ENCODE peak calls at places on chromosomes 4 and X, in nine cellular contexts. One of them, this sample, is unnamed.
A peak's percentile ranks its signal among the peaks of the same experiment; 100 is the strongest.

GRCh38 chr4:100340534-100341364 is 150.5 kb upstream of the DDIT4L start:
- DNase-seq in CD8-positive, alpha-beta memory T cell: no peak
- DNase-seq in activated CD4-positive, alpha-beta T cell treated with anti-CD3 and anti-CD28 coated beads, Interleukin-2, amount 10 ng/mL, durations not matched to agents 7 days and 5 days: no peak
- DNase-seq in dorsolateral prefrontal cortex: no peak
- DNase-seq in activated T-cell treated with anti-CD3 and anti-CD28 coated beads, Interleukin-2, amount 50 U/mL, for 4 hours: no peak
- DNase-seq in AML-193: no peak
- DNase-seq in adrenal gland: no peak
- DNase-seq in cardiac fibroblast: peak; percentile 61
- DNase-seq in left ventricle myocardium inferior: no peak
- DNase-seq in this sample: no peak

GRCh38 chrX:20333672-20334071 is 67.0 kb upstream of the RPS6KA3 start:
- DNase-seq in adrenal gland: no peak
- DNase-seq in dorsolateral prefrontal cortex: no peak
- DNase-seq in AML-193: no peak
- DNase-seq in activated CD4-positive, alpha-beta T cell treated with anti-CD3 and anti-CD28 coated beads, Interleukin-2, amount 10 ng/mL, durations not matched to agents 7 days and 5 days: no peak
- DNase-seq in CD8-positive, alpha-beta memory T cell: no peak
- DNase-seq in cardiac fibroblast: no peak
- DNase-seq in left ventricle myocardium inferior: no peak
- DNase-seq in activated T-cell treated with anti-CD3 and anti-CD28 coated beads, Interleukin-2, amount 50 U/mL, for 4 hours: no peak
- DNase-seq in this sample: no peak

GRCh38 chr4:83208776-83209365 is 75.7 kb downstream of the COQ2 start:
- DNase-seq in dorsolateral prefrontal cortex: no peak
- DNase-seq in AML-193: no peak
- DNase-seq in left ventricle myocardium inferior: no peak
- DNase-seq in activated CD4-positive, alpha-beta T cell treated with anti-CD3 and anti-CD28 coated beads, Interleukin-2, amount 10 ng/mL, durations not matched to agents 7 days and 5 days: no peak
- DNase-seq in adrenal gland: no peak
- DNase-seq in activated T-cell treated with anti-CD3 and anti-CD28 coated beads, Interleukin-2, amount 50 U/mL, for 4 hours: no peak
- DNase-seq in CD8-positive, alpha-beta memory T cell: no peak
- DNase-seq in cardiac fibroblast: peak; percentile 53
- DNase-seq in this sample: no peak

GRCh38 chr4:125979868-125980412 is 665.2 kb downstream of the FAT4 start:
- DNase-seq in AML-193: no peak
- DNase-seq in left ventricle myocardium inferior: no peak
- DNase-seq in activated CD4-positive, alpha-beta T cell treated with anti-CD3 and anti-CD28 coated beads, Interleukin-2, amount 10 ng/mL, durations not matched to agents 7 days and 5 days: no peak
- DNase-seq in cardiac fibroblast: no peak
- DNase-seq in activated T-cell treated with anti-CD3 and anti-CD28 coated beads, Interleukin-2, amount 50 U/mL, for 4 hours: no peak
- DNase-seq in dorsolateral prefrontal cortex: no peak
- DNase-seq in CD8-positive, alpha-beta memory T cell: no peak
- DNase-seq in adrenal gland: no peak
- DNase-seq in this sample: no peak

GRCh38 chrX:25004485-25005032 is 11.2 kb downstream of the ARX start:
- DNase-seq in left ventricle myocardium inferior: no peak
- DNase-seq in dorsolateral prefrontal cortex: no peak
- DNase-seq in AML-193: no peak
- DNase-seq in activated CD4-positive, alpha-beta T cell treated with anti-CD3 and anti-CD28 coated beads, Interleukin-2, amount 10 ng/mL, durations not matched to agents 7 days and 5 days: no peak
- DNase-seq in CD8-positive, alpha-beta memory T cell: no peak
- DNase-seq in activated T-cell treated with anti-CD3 and anti-CD28 coated beads, Interleukin-2, amount 50 U/mL, for 4 hours: no peak
- DNase-seq in cardiac fibroblast: no peak
- DNase-seq in adrenal gland: no peak
- DNase-seq in this sample: no peak

GRCh38 chrX:134669378-134670098 is 11.3 kb upstream of the PLAC1 start:
- DNase-seq in left ventricle myocardium inferior: peak; percentile 19
- DNase-seq in adrenal gland: peak; percentile 13
- DNase-seq in cardiac fibroblast: peak; percentile 94
- DNase-seq in AML-193: no peak
- DNase-seq in activated CD4-positive, alpha-beta T cell treated with anti-CD3 and anti-CD28 coated beads, Interleukin-2, amount 10 ng/mL, durations not matched to agents 7 days and 5 days: no peak
- DNase-seq in CD8-positive, alpha-beta memory T cell: no peak
- DNase-seq in activated T-cell treated with anti-CD3 and anti-CD28 coated beads, Interleukin-2, amount 50 U/mL, for 4 hours: no peak
- DNase-seq in dorsolateral prefrontal cortex: no peak
- DNase-seq in this sample: no peak

GRCh38 chr4:93710847-93711430 is 117.6 kb upstream of the ATOH1 start:
- DNase-seq in left ventricle myocardium inferior: no peak
- DNase-seq in CD8-positive, alpha-beta memory T cell: no peak
- DNase-seq in adrenal gland: no peak
- DNase-seq in activated CD4-positive, alpha-beta T cell treated with anti-CD3 and anti-CD28 coated beads, Interleukin-2, amount 10 ng/mL, durations not matched to agents 7 days and 5 days: no peak
- DNase-seq in dorsolateral prefrontal cortex: no peak
- DNase-seq in activated T-cell treated with anti-CD3 and anti-CD28 coated beads, Interleukin-2, amount 50 U/mL, for 4 hours: no peak
- DNase-seq in AML-193: no peak
- DNase-seq in cardiac fibroblast: no peak
- DNase-seq in this sample: no peak

GRCh38 chr4:103012085-103012484 is 7.4 kb downstream of the SLC9B1 start:
- DNase-seq in dorsolateral prefrontal cortex: no peak
- DNase-seq in left ventricle myocardium inferior: no peak
- DNase-seq in AML-193: no peak
- DNase-seq in adrenal gland: peak; percentile 31
- DNase-seq in activated CD4-positive, alpha-beta T cell treated with anti-CD3 and anti-CD28 coated beads, Interleukin-2, amount 10 ng/mL, durations not matched to agents 7 days and 5 days: no peak
- DNase-seq in cardiac fibroblast: peak; percentile 73
- DNase-seq in activated T-cell treated with anti-CD3 and anti-CD28 coated beads, Interleukin-2, amount 50 U/mL, for 4 hours: no peak
- DNase-seq in CD8-positive, alpha-beta memory T cell: no peak
- DNase-seq in this sample: no peak

GRCh38 chr4:81504685-81505598 is 33.2 kb upstream of the RASGEF1B start:
- DNase-seq in left ventricle myocardium inferior: peak; percentile 65
- DNase-seq in dorsolateral prefrontal cortex: no peak
- DNase-seq in cardiac fibroblast: no peak
- DNase-seq in activated T-cell treated with anti-CD3 and anti-CD28 coated beads, Interleukin-2, amount 50 U/mL, for 4 hours: peak; percentile 56
- DNase-seq in activated CD4-positive, alpha-beta T cell treated with anti-CD3 and anti-CD28 coated beads, Interleukin-2, amount 10 ng/mL, durations not matched to agents 7 days and 5 days: peak; percentile 70
- DNase-seq in CD8-positive, alpha-beta memory T cell: peak; percentile 48
- DNase-seq in AML-193: peak; percentile 35
- DNase-seq in adrenal gland: peak; percentile 78
- DNase-seq in this sample: peak; percentile 35

GRCh38 chr4:116705466-116705865 is 379.9 kb downstream of the TRAM1L1 start:
- DNase-seq in dorsolateral prefrontal cortex: no peak
- DNase-seq in cardiac fibroblast: no peak
- DNase-seq in adrenal gland: no peak
- DNase-seq in activated T-cell treated with anti-CD3 and anti-CD28 coated beads, Interleukin-2, amount 50 U/mL, for 4 hours: no peak
- DNase-seq in AML-193: no peak
- DNase-seq in CD8-positive, alpha-beta memory T cell: no peak
- DNase-seq in left ventricle myocardium inferior: no peak
- DNase-seq in activated CD4-positive, alpha-beta T cell treated with anti-CD3 and anti-CD28 coated beads, Interleukin-2, amount 10 ng/mL, durations not matched to agents 7 days and 5 days: no peak
- DNase-seq in this sample: peak; percentile 0

GRCh38 chr4:139229534-139230039 is 50.4 kb downstream of the MGARP start:
- DNase-seq in activated CD4-positive, alpha-beta T cell treated with anti-CD3 and anti-CD28 coated beads, Interleukin-2, amount 10 ng/mL, durations not matched to agents 7 days and 5 days: peak; percentile 42
- DNase-seq in adrenal gland: no peak
- DNase-seq in left ventricle myocardium inferior: no peak
- DNase-seq in activated T-cell treated with anti-CD3 and anti-CD28 coated beads, Interleukin-2, amount 50 U/mL, for 4 hours: no peak
- DNase-seq in AML-193: peak; percentile 69
- DNase-seq in cardiac fibroblast: peak; percentile 82
- DNase-seq in CD8-positive, alpha-beta memory T cell: peak; percentile 34
- DNase-seq in dorsolateral prefrontal cortex: no peak
- DNase-seq in this sample: no peak

GRCh38 chr4:68904786-68905185 is 46.8 kb downstream of the UGT2A3 start:
- DNase-seq in CD8-positive, alpha-beta memory T cell: no peak
- DNase-seq in adrenal gland: no peak
- DNase-seq in dorsolateral prefrontal cortex: no peak
- DNase-seq in left ventricle myocardium inferior: no peak
- DNase-seq in AML-193: no peak
- DNase-seq in activated T-cell treated with anti-CD3 and anti-CD28 coated beads, Interleukin-2, amount 50 U/mL, for 4 hours: no peak
- DNase-seq in activated CD4-positive, alpha-beta T cell treated with anti-CD3 and anti-CD28 coated beads, Interleukin-2, amount 10 ng/mL, durations not matched to agents 7 days and 5 days: no peak
- DNase-seq in cardiac fibroblast: no peak
- DNase-seq in this sample: no peak

GRCh38 chrX:68929332-68930150 is 100.7 kb downstream of the EFNB1 start:
- DNase-seq in adrenal gland: peak; percentile 71
- DNase-seq in activated CD4-positive, alpha-beta T cell treated with anti-CD3 and anti-CD28 coated beads, Interleukin-2, amount 10 ng/mL, durations not matched to agents 7 days and 5 days: no peak
- DNase-seq in AML-193: no peak
- DNase-seq in left ventricle myocardium inferior: peak; percentile 19
- DNase-seq in dorsolateral prefrontal cortex: no peak
- DNase-seq in CD8-positive, alpha-beta memory T cell: no peak
- DNase-seq in cardiac fibroblast: peak; percentile 78
- DNase-seq in activated T-cell treated with anti-CD3 and anti-CD28 coated beads, Interleukin-2, amount 50 U/mL, for 4 hours: no peak
- DNase-seq in this sample: no peak

GRCh38 chrX:46796574-46797191 is 37.8 kb upstream of the SLC9A7 start:
- DNase-seq in AML-193: peak; percentile 58
- DNase-seq in adrenal gland: peak; percentile 83
- DNase-seq in activated CD4-positive, alpha-beta T cell treated with anti-CD3 and anti-CD28 coated beads, Interleukin-2, amount 10 ng/mL, durations not matched to agents 7 days and 5 days: peak; percentile 72
- DNase-seq in activated T-cell treated with anti-CD3 and anti-CD28 coated beads, Interleukin-2, amount 50 U/mL, for 4 hours: peak; percentile 62
- DNase-seq in left ventricle myocardium inferior: peak; percentile 69
- DNase-seq in CD8-positive, alpha-beta memory T cell: peak; percentile 39
- DNase-seq in dorsolateral prefrontal cortex: peak; percentile 85
- DNase-seq in cardiac fibroblast: peak; percentile 77
- DNase-seq in this sample: peak; percentile 51

GRCh38 chr4:177484613-177485021 is 42.4 kb upstream of the AGA start:
- DNase-seq in left ventricle myocardium inferior: no peak
- DNase-seq in activated CD4-positive, alpha-beta T cell treated with anti-CD3 and anti-CD28 coated beads, Interleukin-2, amount 10 ng/mL, durations not matched to agents 7 days and 5 days: no peak
- DNase-seq in AML-193: no peak
- DNase-seq in adrenal gland: no peak
- DNase-seq in activated T-cell treated with anti-CD3 and anti-CD28 coated beads, Interleukin-2, amount 50 U/mL, for 4 hours: no peak
- DNase-seq in CD8-positive, alpha-beta memory T cell: no peak
- DNase-seq in dorsolateral prefrontal cortex: no peak
- DNase-seq in cardiac fibroblast: peak; percentile 96
- DNase-seq in this sample: no peak

GRCh38 chrX:69045616-69046345 is 119.5 kb downstream of the PJA1 start:
- DNase-seq in left ventricle myocardium inferior: no peak
- DNase-seq in dorsolateral prefrontal cortex: no peak
- DNase-seq in CD8-positive, alpha-beta memory T cell: no peak
- DNase-seq in activated T-cell treated with anti-CD3 and anti-CD28 coated beads, Interleukin-2, amount 50 U/mL, for 4 hours: no peak
- DNase-seq in AML-193: no peak
- DNase-seq in cardiac fibroblast: no peak
- DNase-seq in activated CD4-positive, alpha-beta T cell treated with anti-CD3 and anti-CD28 coated beads, Interleukin-2, amount 10 ng/mL, durations not matched to agents 7 days and 5 days: no peak
- DNase-seq in adrenal gland: no peak
- DNase-seq in this sample: no peak

GRCh38 chr4:24775209-24775608 is 20.2 kb upstream of the SOD3 start:
- DNase-seq in AML-193: no peak
- DNase-seq in dorsolateral prefrontal cortex: no peak
- DNase-seq in adrenal gland: no peak
- DNase-seq in left ventricle myocardium inferior: no peak
- DNase-seq in activated CD4-positive, alpha-beta T cell treated with anti-CD3 and anti-CD28 coated beads, Interleukin-2, amount 10 ng/mL, durations not matched to agents 7 days and 5 days: no peak
- DNase-seq in CD8-positive, alpha-beta memory T cell: no peak
- DNase-seq in activated T-cell treated with anti-CD3 and anti-CD28 coated beads, Interleukin-2, amount 50 U/mL, for 4 hours: no peak
- DNase-seq in cardiac fibroblast: peak; percentile 29
- DNase-seq in this sample: no peak

GRCh38 chr4:134627386-134627785 is 425.8 kb upstream of the PABPC4L start:
- DNase-seq in AML-193: no peak
- DNase-seq in adrenal gland: no peak
- DNase-seq in CD8-positive, alpha-beta memory T cell: no peak
- DNase-seq in activated CD4-positive, alpha-beta T cell treated with anti-CD3 and anti-CD28 coated beads, Interleukin-2, amount 10 ng/mL, durations not matched to agents 7 days and 5 days: no peak
- DNase-seq in activated T-cell treated with anti-CD3 and anti-CD28 coated beads, Interleukin-2, amount 50 U/mL, for 4 hours: no peak
- DNase-seq in left ventricle myocardium inferior: no peak
- DNase-seq in dorsolateral prefrontal cortex: no peak
- DNase-seq in cardiac fibroblast: no peak
- DNase-seq in this sample: no peak

GRCh38 chr4:34732170-34732569 is 1512.1 kb downstream of the ARAP2 start:
- DNase-seq in adrenal gland: no peak
- DNase-seq in AML-193: no peak
- DNase-seq in activated T-cell treated with anti-CD3 and anti-CD28 coated beads, Interleukin-2, amount 50 U/mL, for 4 hours: no peak
- DNase-seq in CD8-positive, alpha-beta memory T cell: no peak
- DNase-seq in activated CD4-positive, alpha-beta T cell treated with anti-CD3 and anti-CD28 coated beads, Interleukin-2, amount 10 ng/mL, durations not matched to agents 7 days and 5 days: no peak
- DNase-seq in left ventricle myocardium inferior: no peak
- DNase-seq in dorsolateral prefrontal cortex: no peak
- DNase-seq in cardiac fibroblast: no peak
- DNase-seq in this sample: no peak

GRCh38 chr4:10108391-10108790 is 8.2 kb downstream of the WDR1 start:
- DNase-seq in cardiac fibroblast: no peak
- DNase-seq in adrenal gland: no peak
- DNase-seq in activated T-cell treated with anti-CD3 and anti-CD28 coated beads, Interleukin-2, amount 50 U/mL, for 4 hours: no peak
- DNase-seq in left ventricle myocardium inferior: no peak
- DNase-seq in CD8-positive, alpha-beta memory T cell: no peak
- DNase-seq in activated CD4-positive, alpha-beta T cell treated with anti-CD3 and anti-CD28 coated beads, Interleukin-2, amount 10 ng/mL, durations not matched to agents 7 days and 5 days: no peak
- DNase-seq in dorsolateral prefrontal cortex: no peak
- DNase-seq in AML-193: no peak
- DNase-seq in this sample: no peak

GRCh38 chrX:45602151-45602550 is 401.5 kb upstream of the DIPK2B start:
- DNase-seq in left ventricle myocardium inferior: no peak
- DNase-seq in cardiac fibroblast: peak; percentile 50
- DNase-seq in adrenal gland: no peak
- DNase-seq in dorsolateral prefrontal cortex: no peak
- DNase-seq in CD8-positive, alpha-beta memory T cell: no peak
- DNase-seq in activated T-cell treated with anti-CD3 and anti-CD28 coated beads, Interleukin-2, amount 50 U/mL, for 4 hours: no peak
- DNase-seq in activated CD4-positive, alpha-beta T cell treated with anti-CD3 and anti-CD28 coated beads, Interleukin-2, amount 10 ng/mL, durations not matched to agents 7 days and 5 days: no peak
- DNase-seq in AML-193: no peak
- DNase-seq in this sample: no peak

GRCh38 chr4:145739840-145740239 is 59.9 kb downstream of the C4orf51 start:
- DNase-seq in AML-193: no peak
- DNase-seq in activated CD4-positive, alpha-beta T cell treated with anti-CD3 and anti-CD28 coated beads, Interleukin-2, amount 10 ng/mL, durations not matched to agents 7 days and 5 days: no peak
- DNase-seq in dorsolateral prefrontal cortex: no peak
- DNase-seq in CD8-positive, alpha-beta memory T cell: no peak
- DNase-seq in adrenal gland: no peak
- DNase-seq in left ventricle myocardium inferior: no peak
- DNase-seq in cardiac fibroblast: peak; percentile 45
- DNase-seq in activated T-cell treated with anti-CD3 and anti-CD28 coated beads, Interleukin-2, amount 50 U/mL, for 4 hours: no peak
- DNase-seq in this sample: no peak

GRCh38 chr4:89283226-89283974 is 24.2 kb downstream of the GPRIN3 start:
- DNase-seq in activated T-cell treated with anti-CD3 and anti-CD28 coated beads, Interleukin-2, amount 50 U/mL, for 4 hours: no peak
- DNase-seq in activated CD4-positive, alpha-beta T cell treated with anti-CD3 and anti-CD28 coated beads, Interleukin-2, amount 10 ng/mL, durations not matched to agents 7 days and 5 days: peak; percentile 43
- DNase-seq in adrenal gland: no peak
- DNase-seq in cardiac fibroblast: peak; percentile 65
- DNase-seq in left ventricle myocardium inferior: no peak
- DNase-seq in CD8-positive, alpha-beta memory T cell: peak; percentile 85
- DNase-seq in dorsolateral prefrontal cortex: no peak
- DNase-seq in AML-193: no peak
- DNase-seq in this sample: no peak

GRCh38 chr4:39655866-39656265 is 17.2 kb upstream of the SMIM14 start:
- DNase-seq in left ventricle myocardium inferior: no peak
- DNase-seq in activated CD4-positive, alpha-beta T cell treated with anti-CD3 and anti-CD28 coated beads, Interleukin-2, amount 10 ng/mL, durations not matched to agents 7 days and 5 days: no peak
- DNase-seq in AML-193: no peak
- DNase-seq in activated T-cell treated with anti-CD3 and anti-CD28 coated beads, Interleukin-2, amount 50 U/mL, for 4 hours: no peak
- DNase-seq in adrenal gland: peak; percentile 80
- DNase-seq in cardiac fibroblast: peak; percentile 70
- DNase-seq in dorsolateral prefrontal cortex: no peak
- DNase-seq in CD8-positive, alpha-beta memory T cell: no peak
- DNase-seq in this sample: no peak